ENCODE peak calls at places on chromosome 11, in eight cellular contexts. R is WTC11, Y is fibroblast of mammary gland, N is foreskin fibroblast, V is AG10803, S is tibial nerve, Q is upper lobe of right lung, W is GM06990. B is an unnamed sample.

GRCh38 chr11:122205036-122205435 is 89.0 kb upstream of the BLID start:
- DNase-seq in R (no peak), Y (no peak), N (peak; percentile 59), V (peak; percentile 80), S (no peak), Q (no peak), W (no peak), B (no peak)

GRCh38 chr11:35507688-35508087 is 17.7 kb downstream of the PAMR1 start:
- DNase-seq in R (no peak), Y (peak; percentile 46), N (no peak), V (no peak), S (no peak), Q (no peak), W (no peak), B (no peak)

GRCh38 chr11:68140496-68141246 is 19.5 kb upstream of the CHKA start:
- DNase-seq in R (no peak), Y (no peak), N (no peak), V (no peak), S (no peak), Q (no peak), W (no peak), B (no peak)

GRCh38 chr11:14422814-14423182 is 63.8 kb upstream of the RRAS2 start:
- DNase-seq in R (no peak), Y (no peak), N (peak; percentile 48), V (no peak), S (no peak), Q (no peak), W (no peak), B (no peak)

GRCh38 chr11:47511927-47512326 is 41.0 kb downstream of the CELF1 start:
- DNase-seq in R (no peak), Y (no peak), N (no peak), V (no peak), S (no peak), Q (no peak), W (no peak), B (no peak)

GRCh38 chr11:69437001-69437875 is 44.2 kb upstream of the LINC01488 start:
- DNase-seq in R (peak; percentile 60), Y (no peak), N (no peak), V (no peak), S (no peak), Q (peak; percentile 87), W (no peak), B (no peak)

GRCh38 chr11:46278387-46279173 is 1.1 kb downstream of the CREB3L1 start:
- DNase-seq in R (peak; percentile 83), Y (peak; percentile 57), N (peak; percentile 91), V (peak; percentile 60), S (no peak), Q (peak; percentile 89), W (no peak), B (peak; percentile 70)

GRCh38 chr11:67117667-67118058 is 1.4 kb upstream of the KDM2A start:
- DNase-seq in R (peak; percentile 48), Y (no peak), N (peak; percentile 59), V (peak; percentile 23), S (no peak), Q (peak; percentile 78), W (peak; percentile 51), B (peak; percentile 46)

GRCh38 chr11:46299425-46300067 is 22.1 kb downstream of the CREB3L1 start:
- DNase-seq in R (no peak), Y (peak; percentile 68), N (peak; percentile 62), V (no peak), S (no peak), Q (no peak), W (no peak), B (no peak)

GRCh38 chr11:95089620-95090542 is at the start of gene ENDOD1:
- DNase-seq in R (peak; percentile 82), Y (peak; percentile 73), N (peak; percentile 96), V (peak; percentile 83), S (peak; percentile 63), Q (peak; percentile 95), W (peak; percentile 91), B (peak; percentile 89)

GRCh38 chr11:69232821-69233760 is 60.9 kb upstream of the MYEOV start:
- DNase-seq in R (no peak), Y (no peak), N (no peak), V (no peak), S (no peak), Q (no peak), W (no peak), B (no peak)

GRCh38 chr11:46249103-46249942 is 28.1 kb upstream of the CREB3L1 start:
- DNase-seq in R (no peak), Y (peak; percentile 77), N (peak; percentile 48), V (no peak), S (no peak), Q (no peak), W (no peak), B (no peak)

GRCh38 chr11:86576946-86577624 is 95.3 kb downstream of the ME3 start:
- DNase-seq in R (no peak), Y (no peak), N (no peak), V (no peak), S (no peak), Q (no peak), W (no peak), B (no peak)

DNA sequence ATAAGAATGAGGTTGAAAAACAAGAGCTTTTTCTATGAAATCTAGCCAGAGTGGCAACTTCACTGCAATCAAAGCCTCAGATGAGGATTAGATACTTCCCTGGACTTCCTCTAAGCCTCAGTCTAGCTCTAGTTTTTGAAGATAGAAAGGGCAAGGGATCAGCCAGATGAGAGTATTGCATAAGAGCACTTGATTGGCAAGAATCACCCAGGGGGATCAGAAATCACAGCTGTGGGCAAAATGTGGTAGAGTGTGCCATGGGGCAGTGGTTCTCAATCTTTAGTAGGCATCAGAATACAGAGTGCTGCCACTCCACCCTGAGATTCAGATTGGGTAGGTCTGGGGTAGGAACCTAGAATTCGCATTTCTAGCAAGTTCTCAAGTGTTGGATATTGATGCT is 82.4 kb downstream of the EXT2 start:
- DNase-seq in R (no peak), Y (no peak), N (no peak), V (no peak), S (no peak), Q (no peak), W (no peak), B (no peak)
- TF ChIP-seq CTCF in R (no peak), Y (no peak), N (no peak), V (no peak), S (no peak), Q (no peak), W (no peak), B (no peak)

GRCh38 chr11:64543818-64544217 is 47.2 kb upstream of the SLC22A12 start:
- DNase-seq in R (no peak), Y (no peak), N (no peak), V (no peak), S (no peak), Q (no peak), W (no peak), B (no peak)

GRCh38 chr11:64546600-64546999 is 44.4 kb upstream of the SLC22A12 start:
- DNase-seq in R (no peak), Y (no peak), N (no peak), V (no peak), S (no peak), Q (no peak), W (no peak), B (no peak)

GRCh38 chr11:64546176-64546575 is 44.8 kb upstream of the SLC22A12 start:
- DNase-seq in R (no peak), Y (no peak), N (no peak), V (no peak), S (no peak), Q (no peak), W (no peak), B (no peak)

GRCh38 chr11:64545605-64546004 is 45.4 kb upstream of the SLC22A12 start:
- DNase-seq in R (no peak), Y (peak; percentile 79), N (peak; percentile 82), V (peak; percentile 64), S (no peak), Q (no peak), W (no peak), B (no peak)

DNA sequence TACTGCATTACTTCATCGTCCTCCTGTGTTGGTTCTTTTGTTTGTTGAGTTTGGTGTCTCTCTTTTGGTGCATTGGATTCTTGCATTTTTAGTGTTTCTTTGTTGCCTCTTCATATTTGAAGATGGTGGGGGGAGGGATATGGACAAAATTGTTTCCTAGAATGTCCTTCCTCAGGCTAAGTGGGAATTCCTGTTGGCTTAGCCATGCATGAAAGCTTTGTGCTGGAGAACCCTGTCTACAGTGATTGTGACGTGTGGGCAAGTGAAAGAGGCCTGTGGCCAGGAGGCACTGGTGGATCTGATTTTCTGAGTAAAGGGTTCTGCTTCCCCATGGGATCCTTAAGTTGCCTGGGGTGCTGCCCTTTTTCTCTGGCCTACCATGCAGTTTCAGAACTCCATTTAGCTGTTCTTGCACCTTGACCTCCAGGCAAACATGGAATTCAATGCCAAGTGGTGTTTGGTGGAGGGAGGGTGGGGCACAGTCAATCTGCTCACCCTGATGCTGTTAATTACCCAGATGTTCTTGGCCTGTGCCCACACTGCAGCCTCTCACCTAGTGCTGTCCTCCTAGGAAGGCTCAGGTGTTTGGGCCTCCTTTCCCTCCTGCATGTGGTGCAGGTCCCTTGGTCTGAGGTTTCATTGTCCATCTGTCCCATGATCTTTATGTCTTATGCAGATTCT is 46.3 kb upstream of the SLC22A12 start:
- DNase-seq in R (no peak), Y (no peak), N (no peak), V (no peak), S (no peak), Q (no peak), W (no peak), B (no peak)
- TF ChIP-seq CTCF in R (no peak), Y (no peak), N (no peak), V (no peak), S (no peak), Q (no peak), W (no peak), B (no peak)

GRCh38 chr11:71120346-71120963 is 131.9 kb downstream of the SHANK2 start:
- DNase-seq in R (peak; percentile 84), Y (peak; percentile 11), N (no peak), V (no peak), S (no peak), Q (no peak), W (no peak), B (no peak)
- TF ChIP-seq CTCF in R (no peak), Y (peak; percentile 15), N (no peak), V (no peak), S (no peak), Q (peak; percentile 20), W (peak; percentile 24), B (no peak)

DNA sequence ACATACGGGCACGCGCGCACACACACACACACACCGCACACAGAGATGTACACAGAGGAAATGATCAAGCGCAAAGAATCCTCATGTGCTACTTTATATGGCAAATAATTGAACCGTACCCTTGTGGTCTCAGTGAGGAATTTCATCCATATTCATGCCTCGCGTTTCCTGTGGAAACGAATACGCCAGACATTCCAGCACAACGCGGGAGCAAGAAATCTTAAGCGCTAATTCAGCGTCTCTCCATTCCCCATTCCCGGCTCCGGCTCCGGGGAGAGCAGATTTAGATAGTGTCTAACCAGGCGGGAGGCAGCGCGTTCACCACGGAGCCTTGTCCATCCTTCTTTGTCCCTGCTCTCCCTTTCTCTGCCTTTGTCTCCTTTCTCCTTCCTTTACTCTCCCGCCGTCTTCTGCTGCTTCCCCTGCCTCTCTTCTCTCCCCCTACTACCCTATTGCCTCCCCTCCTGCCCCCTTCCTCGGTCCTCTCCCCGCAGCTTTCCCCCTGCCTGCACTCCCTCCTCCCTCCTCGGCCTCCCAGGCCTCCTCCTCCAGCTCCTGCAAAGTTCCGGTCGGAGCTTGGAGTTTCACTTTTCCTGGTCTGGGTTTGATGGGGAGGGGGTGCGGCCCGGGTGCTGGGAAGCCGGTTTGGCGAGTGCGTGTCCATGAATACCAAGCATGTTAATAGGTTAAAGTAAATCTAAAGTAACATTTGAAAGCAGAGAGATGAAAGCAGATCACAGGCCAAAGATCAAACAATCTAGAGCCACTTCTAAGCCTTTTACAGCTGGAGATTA is 579.3 kb downstream of the BUD13 start:
- DNase-seq in R (peak; percentile 74), Y (peak; percentile 10), N (peak; percentile 3), V (peak; percentile 55), S (no peak), Q (peak; percentile 92), W (no peak), B (no peak)
- TF ChIP-seq CTCF in R (no peak), Y (peak; percentile 4), N (no peak), V (peak; percentile 34), S (no peak), Q (peak; percentile 29), W (no peak), B (no peak)